ENCODE peak calls at places on chromosomes 13 and 19, in ten cellular contexts. N is ascending aorta, O is astrocyte of the spinal cord, P is GM12865, S is BJ, A is heart right ventricle, B is NB4, V is fibroblast of mammary gland, D is WERI-Rb-1, J is skeletal muscle cell. K is an unnamed sample.

GRCh38 chr13:103039183-103039582 is 27.0 kb downstream of the SLC10A2 start:
- DNase-seq in N (no peak), O (no peak), P (no peak), S (no peak), A (no peak), B (no peak), V (no peak), D (no peak), J (no peak), K (no peak)

GRCh38 chr13:102907016-102907756 is 61.4 kb downstream of the ERCC5 start:
- DNase-seq in N (no peak), O (no peak), P (peak), S (no peak), A (no peak), B (no peak), V (peak), D (no peak), J (no peak), K (no peak)

GRCh38 chr19:33248954-33249613 is 23.4 kb upstream of the SLC7A10 start:
- DNase-seq in N (no peak), O (no peak), P (no peak), S (no peak), A (no peak), B (peak), V (no peak), D (no peak), J (no peak), K (no peak)

GRCh38 chr19:35223856-35224505 is 4.6 kb downstream of the FAM187B start:
- DNase-seq in N (no peak), O (no peak), P (no peak), S (peak), A (no peak), B (no peak), V (peak), D (no peak), J (no peak), K (no peak)

GRCh38 chr19:12783849-12784393 is 7.4 kb upstream of the JUNB start:
- DNase-seq in N (peak), O (no peak), P (peak), S (no peak), A (peak), B (peak), V (no peak), D (no peak), J (no peak), K (no peak)

GRCh38 chr19:24065865-24066604 is 21.0 kb upstream of the ZNF254 start:
- DNase-seq in N (no peak), O (no peak), P (no peak), S (no peak), A (no peak), B (no peak), V (no peak), D (no peak), J (no peak), K (no peak)

GRCh38 chr13:46354143-46355087 is 32.6 kb downstream of the RUBCNL start:
- DNase-seq in N (no peak), O (peak), P (peak), S (peak), A (no peak), B (peak), V (peak), D (no peak), J (peak), K (peak)

GRCh38 chr13:41458187-41458938 is 1.0 kb downstream of the RGCC start:
- DNase-seq in N (no peak), O (peak), P (peak), S (no peak), A (peak), B (peak), V (no peak), D (peak), J (no peak), K (no peak)

GRCh38 chr13:79581870-79582315 is 100.9 kb downstream of the NDFIP2 start:
- DNase-seq in N (no peak), O (peak), P (no peak), S (no peak), A (peak), B (no peak), V (peak), D (peak), J (peak), K (no peak)

GRCh38 chr19:12939292-12939606 is 840 bp downstream of the CALR start:
- DNase-seq in N (no peak), O (no peak), P (peak), S (no peak), A (no peak), B (peak), V (peak), D (no peak), J (peak), K (no peak)

GRCh38 chr13:29754486-29754806 is 96.0 kb downstream of the UBL3 start:
- DNase-seq in N (no peak), O (peak), P (no peak), S (no peak), A (no peak), B (peak), V (peak), D (no peak), J (no peak), K (no peak)

GRCh38 chr19:17996826-17997316 is 11.1 kb upstream of the ARRDC2 start:
- DNase-seq in N (peak), O (peak), P (peak), S (no peak), A (peak), B (peak), V (peak), D (peak), J (no peak), K (no peak)

GRCh38 chr19:4935449-4935848 is 26.1 kb downstream of the UHRF1 start:
- DNase-seq in N (no peak), O (no peak), P (no peak), S (no peak), A (no peak), B (no peak), V (no peak), D (no peak), J (no peak), K (no peak)

GRCh38 chr13:87859261-87859660 is 188.1 kb downstream of the SLITRK5 start:
- DNase-seq in N (no peak), O (no peak), P (no peak), S (no peak), A (no peak), B (no peak), V (no peak), D (no peak), J (no peak), K (no peak)

GRCh38 chr19:45876411-45877197 is 9.3 kb downstream of the IRF2BP1 start:
- DNase-seq in N (no peak), O (peak), P (no peak), S (no peak), A (peak), B (peak), V (no peak), D (no peak), J (no peak), K (no peak)

GRCh38 chr19:2775556-2776430 is 7.3 kb downstream of the SGTA start:
- DNase-seq in N (peak), O (peak), P (no peak), S (no peak), A (peak), B (peak), V (peak), D (no peak), J (no peak), K (no peak)

GRCh38 chr13:49540552-49540951 is 44.8 kb downstream of the PHF11 start:
- DNase-seq in N (no peak), O (peak), P (peak), S (no peak), A (no peak), B (peak), V (peak), D (no peak), J (peak), K (no peak)

GRCh38 chr19:4284176-4284958 is 5.3 kb downstream of the SHD start:
- DNase-seq in N (no peak), O (no peak), P (peak), S (no peak), A (no peak), B (peak), V (no peak), D (peak), J (no peak), K (no peak)

GRCh38 chr19:41223431-41224234 is 4.6 kb downstream of the AXL start:
- DNase-seq in N (no peak), O (peak), P (no peak), S (peak), A (no peak), B (peak), V (peak), D (no peak), J (peak), K (peak)

GRCh38 chr19:33685541-33685940 is 63.8 kb downstream of the CHST8 start:
- DNase-seq in N (no peak), O (no peak), P (no peak), S (no peak), A (no peak), B (no peak), V (no peak), D (peak), J (no peak), K (no peak)

GRCh38 chr13:26688286-26688685 is 72.3 kb downstream of the GPR12 start:
- DNase-seq in N (no peak), O (no peak), P (no peak), S (no peak), A (no peak), B (no peak), V (no peak), D (no peak), J (no peak), K (no peak)

GRCh38 chr13:106490177-106490576 is 45.3 kb downstream of the EFNB2 start:
- DNase-seq in N (no peak), O (no peak), P (no peak), S (no peak), A (no peak), B (no peak), V (no peak), D (no peak), J (no peak), K (no peak)

DNA sequence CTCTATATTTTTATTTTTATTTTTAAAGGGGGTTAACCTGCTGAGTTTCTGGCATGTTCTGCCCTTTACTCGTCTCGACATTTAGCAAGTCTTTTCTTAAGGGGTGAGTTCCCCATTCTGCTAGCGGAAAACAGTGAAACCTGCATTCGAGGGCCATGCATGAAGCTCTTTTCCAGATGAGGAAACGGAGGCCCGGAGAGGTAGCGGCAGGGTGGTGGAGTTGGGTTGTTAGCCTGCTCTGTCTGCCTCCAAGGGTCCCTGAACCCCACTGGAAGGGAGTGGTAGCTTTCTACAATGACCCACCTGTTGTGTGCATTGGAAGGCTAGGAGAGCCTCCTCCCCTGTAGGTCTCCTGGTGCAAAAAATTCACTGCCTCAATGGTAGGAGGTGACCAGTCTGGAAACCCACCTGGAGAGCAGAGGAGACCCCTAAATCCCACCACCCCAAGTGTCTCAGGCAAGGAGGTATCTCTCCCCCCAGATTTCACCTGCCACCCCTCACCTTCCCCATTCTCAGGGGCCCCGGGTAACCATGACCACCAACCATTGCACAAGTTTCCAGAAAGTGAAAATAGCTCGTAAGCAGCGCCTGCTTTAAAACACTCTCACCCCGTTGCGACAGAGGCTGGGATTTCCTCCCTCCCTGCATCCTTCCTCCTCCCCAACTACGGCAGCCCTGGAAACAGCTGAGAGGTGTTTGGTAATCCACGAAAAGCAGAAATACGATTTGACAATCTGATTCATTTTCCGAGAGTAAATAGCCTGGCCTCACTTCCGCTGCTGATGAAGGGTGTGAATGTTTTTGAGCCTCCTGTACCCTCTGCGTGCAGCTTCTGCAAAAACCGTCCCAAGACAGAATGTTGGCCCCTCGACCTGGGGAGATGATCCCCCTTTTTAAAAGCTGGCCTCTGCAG is 3.5 kb downstream of the KLF2 start:
- DNase-seq in N (peak), O (peak), P (peak), S (no peak), A (peak), B (peak), V (peak), D (no peak), J (peak), K (no peak)
- H3K4me3 ChIP-seq in N (peak), O (no peak), P (peak), S (no peak), A (peak), B (peak), V (no peak), D (no peak), J (peak), K (no peak)

DNA sequence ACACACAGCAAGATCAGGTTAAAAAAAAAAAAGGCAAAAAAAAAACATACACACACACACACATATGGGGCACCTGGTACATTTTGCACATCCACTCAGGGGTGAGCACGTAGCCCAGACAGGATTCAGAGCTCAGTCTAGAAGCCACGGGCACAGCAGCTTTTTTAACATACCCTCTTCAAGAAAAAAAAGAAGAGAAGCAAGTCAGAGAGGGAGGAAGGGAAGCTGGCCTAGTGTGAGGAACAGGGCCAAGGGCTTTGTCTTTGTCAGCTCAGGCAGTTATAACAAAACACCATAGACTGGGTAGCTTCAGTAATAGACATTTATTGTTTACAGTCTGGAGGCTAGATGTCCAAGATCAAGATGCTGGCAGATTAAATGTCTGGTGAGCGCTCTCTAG is 2.3 kb upstream of the TPM4 start:
- DNase-seq in N (no peak), O (no peak), P (no peak), S (no peak), A (no peak), B (no peak), V (no peak), D (no peak), J (no peak), K (no peak)
- H3K4me3 ChIP-seq in N (no peak), O (no peak), P (no peak), S (no peak), A (no peak), B (no peak), V (no peak), D (no peak), J (no peak), K (no peak)

DNA sequence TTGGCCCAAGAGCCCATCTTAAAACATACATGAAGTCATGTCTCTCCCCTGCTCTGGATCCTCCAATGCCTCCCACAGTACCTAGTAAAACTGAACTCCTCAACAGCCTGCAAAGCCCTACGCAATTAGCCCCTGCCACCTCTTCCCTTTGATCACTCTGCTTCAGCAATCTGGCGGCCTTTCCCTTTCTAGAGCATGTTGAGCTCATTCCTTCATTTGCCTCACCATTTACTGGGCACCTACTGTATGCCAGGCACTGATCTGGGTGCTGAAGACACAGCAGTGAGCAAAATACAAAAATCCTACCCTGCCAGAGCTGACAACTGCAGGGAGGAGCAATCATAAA is 2.9 kb downstream of the KEAP1 start:
- DNase-seq in N (no peak), O (no peak), P (no peak), S (no peak), A (no peak), B (no peak), V (no peak), D (no peak), J (no peak), K (no peak)
- H3K4me3 ChIP-seq in N (no peak), O (no peak), P (no peak), S (no peak), A (no peak), B (peak), V (no peak), D (no peak), J (no peak), K (no peak)

GRCh38 chr19:48755787-48756674 is 707 bp downstream of the FGF21 start:
- DNase-seq in N (no peak), O (no peak), P (no peak), S (no peak), A (no peak), B (no peak), V (no peak), D (no peak), J (no peak), K (no peak)
- H3K4me3 ChIP-seq in N (no peak), O (no peak), P (no peak), S (no peak), A (no peak), B (no peak), V (no peak), D (no peak), J (no peak), K (no peak)

GRCh38 chr13:76043882-76044281 is 407.8 kb downstream of the LMO7 start:
- DNase-seq in N (no peak), O (no peak), P (no peak), S (no peak), A (no peak), B (peak), V (no peak), D (no peak), J (no peak), K (no peak)

GRCh38 chr13:76049397-76049746 is 413.2 kb downstream of the LMO7 start:
- DNase-seq in N (no peak), O (no peak), P (no peak), S (no peak), A (no peak), B (no peak), V (no peak), D (no peak), J (no peak), K (no peak)

GRCh38 chr13:76053181-76053580 is 417.1 kb downstream of the LMO7 start:
- DNase-seq in N (no peak), O (no peak), P (no peak), S (no peak), A (no peak), B (no peak), V (no peak), D (no peak), J (no peak), K (no peak)

GRCh38 chr13:76048675-76049396 is 412.7 kb downstream of the LMO7 start:
- DNase-seq in N (no peak), O (no peak), P (no peak), S (no peak), A (no peak), B (no peak), V (no peak), D (no peak), J (peak), K (no peak)

GRCh38 chr13:76048126-76048525 is 412.0 kb downstream of the LMO7 start:
- DNase-seq in N (no peak), O (no peak), P (no peak), S (no peak), A (no peak), B (no peak), V (no peak), D (no peak), J (no peak), K (no peak)
- H3K4me3 ChIP-seq in N (no peak), O (no peak), P (no peak), S (no peak), A (no peak), B (no peak), V (no peak), D (no peak), J (no peak), K (no peak)

GRCh38 chr13:110258876-110259631 is 47.9 kb downstream of the COL4A1 start:
- DNase-seq in N (no peak), O (no peak), P (no peak), S (no peak), A (no peak), B (no peak), V (peak), D (no peak), J (no peak), K (no peak)
- H3K4me3 ChIP-seq in N (no peak), O (no peak), P (no peak), S (no peak), A (no peak), B (no peak), V (no peak), D (no peak), J (no peak), K (no peak)

GRCh38 chr13:39417131-39417530 is 185.9 kb downstream of the LHFPL6 start:
- DNase-seq in N (no peak), O (peak), P (no peak), S (no peak), A (no peak), B (peak), V (no peak), D (no peak), J (no peak), K (no peak)
- H3K4me3 ChIP-seq in N (peak), O (no peak), P (no peak), S (no peak), A (no peak), B (no peak), V (no peak), D (no peak), J (peak), K (no peak)

DNA sequence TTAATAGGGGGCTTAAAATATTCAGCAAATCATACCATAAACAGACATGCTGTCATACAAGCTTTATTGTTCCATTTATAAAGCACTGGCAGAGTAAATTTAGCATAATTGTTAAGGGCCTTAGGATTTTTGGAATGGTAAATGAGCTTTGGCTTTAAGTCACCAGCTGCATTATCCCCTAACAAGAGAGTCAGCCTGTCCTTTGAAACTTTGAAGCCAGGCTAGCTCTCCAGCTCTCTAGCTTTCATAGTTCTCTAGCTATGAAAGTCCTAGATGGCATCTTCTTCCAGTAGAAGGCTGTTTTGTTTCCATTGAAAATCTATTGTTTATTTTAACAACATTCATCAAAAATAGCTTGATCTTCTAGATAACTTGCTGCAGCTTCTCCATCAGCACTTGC is 420.8 kb upstream of the GPC6 start:
- DNase-seq in N (no peak), O (no peak), P (no peak), S (no peak), A (no peak), B (no peak), V (no peak), D (no peak), J (no peak), K (no peak)
- H3K4me3 ChIP-seq in N (peak), O (no peak), P (peak), S (no peak), A (no peak), B (peak), V (peak), D (no peak), J (no peak), K (no peak)

K was measured in AG09309.